ENCODE peak calls at places on chromosomes 6 and 20, in four cellular contexts. One of them, this sample, is unnamed.

GRCh38 chr6:134123666-134124208 is 71.3 kb upstream of the SLC2A12 start:
- DNase-seq in GM12892: no peak
- DNase-seq in suprapubic skin: no peak
- DNase-seq in sigmoid colon: no peak
- DNase-seq in this sample: peak

GRCh38 chr6:158041370-158041769 is 59.7 kb downstream of the SYNJ2 start:
- DNase-seq in GM12892: no peak
- DNase-seq in sigmoid colon: no peak
- DNase-seq in suprapubic skin: peak
- DNase-seq in this sample: no peak

GRCh38 chr6:38725414-38726183 is 10.5 kb downstream of the DNAH8 start:
- DNase-seq in GM12892: no peak
- DNase-seq in suprapubic skin: no peak
- DNase-seq in sigmoid colon: no peak
- DNase-seq in this sample: no peak

GRCh38 chr20:37773260-37773825 is 79.5 kb downstream of the CTNNBL1 start:
- DNase-seq in GM12892: no peak
- DNase-seq in suprapubic skin: no peak
- DNase-seq in sigmoid colon: no peak
- DNase-seq in this sample: no peak

GRCh38 chr6:125142614-125143013 is 11.0 kb upstream of the TPD52L1 start:
- DNase-seq in GM12892: no peak
- DNase-seq in sigmoid colon: no peak
- DNase-seq in suprapubic skin: no peak
- DNase-seq in this sample: no peak

GRCh38 chr6:127938701-127939100 is 37.8 kb upstream of the THEMIS start:
- DNase-seq in GM12892: no peak
- DNase-seq in sigmoid colon: no peak
- DNase-seq in suprapubic skin: no peak
- DNase-seq in this sample: peak

GRCh38 chr20:31664696-31665354 is 27.1 kb downstream of the COX4I2 start:
- DNase-seq in sigmoid colon: no peak
- DNase-seq in suprapubic skin: no peak
- DNase-seq in GM12892: no peak
- DNase-seq in this sample: no peak

GRCh38 chr6:68468244-68468884 is 166.7 kb upstream of the ADGRB3 start:
- DNase-seq in GM12892: no peak
- DNase-seq in suprapubic skin: no peak
- DNase-seq in sigmoid colon: no peak
- DNase-seq in this sample: no peak

GRCh38 chr6:166586424-166587156 is at the start of gene RAMACL:
- DNase-seq in sigmoid colon: no peak
- DNase-seq in GM12892: peak
- DNase-seq in suprapubic skin: no peak
- DNase-seq in this sample: peak

GRCh38 chr6:160258346-160259142 is at the start of gene SLC22A2:
- DNase-seq in GM12892: no peak
- DNase-seq in sigmoid colon: no peak
- DNase-seq in suprapubic skin: no peak
- DNase-seq in this sample: no peak

GRCh38 chr6:154099211-154099610 is 60.2 kb downstream of the OPRM1 start:
- DNase-seq in sigmoid colon: no peak
- DNase-seq in suprapubic skin: no peak
- DNase-seq in GM12892: no peak
- DNase-seq in this sample: no peak

GRCh38 chr20:25195962-25196700 is 619 bp downstream of the ENTPD6 start:
- DNase-seq in suprapubic skin: peak
- DNase-seq in GM12892: no peak
- DNase-seq in sigmoid colon: no peak
- DNase-seq in this sample: peak

GRCh38 chr6:34235605-34236422 is 859 bp upstream of the HMGA1 start:
- DNase-seq in suprapubic skin: peak
- DNase-seq in GM12892: peak
- DNase-seq in sigmoid colon: peak
- DNase-seq in this sample: no peak

GRCh38 chr6:142075516-142076101 is 57.1 kb upstream of the GJE1 start:
- DNase-seq in GM12892: no peak
- DNase-seq in suprapubic skin: no peak
- DNase-seq in sigmoid colon: no peak
- DNase-seq in this sample: no peak

GRCh38 chr6:44238687-44239350 is 8.1 kb upstream of the HSP90AB1 start:
- DNase-seq in sigmoid colon: no peak
- DNase-seq in suprapubic skin: no peak
- DNase-seq in GM12892: no peak
- DNase-seq in this sample: no peak

GRCh38 chr6:40535105-40535783 is 51.9 kb downstream of the LRFN2 start:
- DNase-seq in GM12892: no peak
- DNase-seq in suprapubic skin: no peak
- DNase-seq in sigmoid colon: no peak
- DNase-seq in this sample: no peak

GRCh38 chr20:25230177-25230831 is 17.6 kb upstream of the PYGB start:
- DNase-seq in sigmoid colon: no peak
- DNase-seq in suprapubic skin: no peak
- DNase-seq in GM12892: no peak
- DNase-seq in this sample: no peak

GRCh38 chr6:132236744-132237143 is 164.5 kb downstream of the MOXD1 start:
- DNase-seq in suprapubic skin: no peak
- DNase-seq in GM12892: no peak
- DNase-seq in sigmoid colon: no peak
- DNase-seq in this sample: no peak

GRCh38 chr20:57570898-57571297 is 10.0 kb downstream of the PCK1 start:
- DNase-seq in GM12892: no peak
- DNase-seq in sigmoid colon: no peak
- DNase-seq in suprapubic skin: no peak
- DNase-seq in this sample: no peak

GRCh38 chr6:166955121-166955864 is 1.1 kb downstream of the RNASET2 start:
- DNase-seq in suprapubic skin: peak
- DNase-seq in sigmoid colon: peak
- DNase-seq in GM12892: no peak
- DNase-seq in this sample: no peak

GRCh38 chr20:47352332-47353223 is 3.9 kb downstream of the ZMYND8 start:
- DNase-seq in sigmoid colon: no peak
- DNase-seq in GM12892: no peak
- DNase-seq in suprapubic skin: no peak
- DNase-seq in this sample: no peak

GRCh38 chr6:41573268-41573667 is 27.1 kb downstream of the FOXP4 start:
- DNase-seq in GM12892: no peak
- DNase-seq in sigmoid colon: no peak
- DNase-seq in suprapubic skin: no peak
- DNase-seq in this sample: no peak

GRCh38 chr20:19974621-19975435 is 42.3 kb upstream of the NAA20 start:
- DNase-seq in sigmoid colon: peak
- DNase-seq in suprapubic skin: peak
- DNase-seq in GM12892: no peak
- DNase-seq in this sample: no peak
- TF ChIP-seq POLR2AphosphoS5 in sigmoid colon: peak
- TF ChIP-seq POLR2AphosphoS5 in suprapubic skin: peak
- TF ChIP-seq POLR2AphosphoS5 in GM12892: no peak
- TF ChIP-seq POLR2AphosphoS5 in this sample: no peak

GRCh38 chr6:105678516-105678915 is 275.6 kb upstream of the PREP start:
- DNase-seq in sigmoid colon: no peak
- DNase-seq in suprapubic skin: no peak
- DNase-seq in GM12892: no peak
- DNase-seq in this sample: no peak
- TF ChIP-seq POLR2AphosphoS5 in sigmoid colon: no peak
- TF ChIP-seq POLR2AphosphoS5 in suprapubic skin: no peak
- TF ChIP-seq POLR2AphosphoS5 in GM12892: no peak
- TF ChIP-seq POLR2AphosphoS5 in this sample: no peak

GRCh38 chr6:87945181-87945580 is 102.5 kb upstream of the SPACA1 start:
- DNase-seq in GM12892: no peak
- DNase-seq in suprapubic skin: no peak
- DNase-seq in sigmoid colon: no peak
- DNase-seq in this sample: no peak

GRCh38 chr6:87941556-87942358 is 105.9 kb upstream of the SPACA1 start:
- DNase-seq in sigmoid colon: no peak
- DNase-seq in suprapubic skin: no peak
- DNase-seq in GM12892: no peak
- DNase-seq in this sample: no peak

GRCh38 chr6:87945966-87946365 is 101.7 kb upstream of the SPACA1 start:
- DNase-seq in suprapubic skin: no peak
- DNase-seq in GM12892: no peak
- DNase-seq in sigmoid colon: no peak
- DNase-seq in this sample: no peak

GRCh38 chr6:87943191-87943590 is 104.5 kb upstream of the SPACA1 start:
- DNase-seq in sigmoid colon: no peak
- DNase-seq in GM12892: no peak
- DNase-seq in suprapubic skin: no peak
- DNase-seq in this sample: no peak

GRCh38 chr6:87944541-87944954 is 103.1 kb upstream of the SPACA1 start:
- DNase-seq in suprapubic skin: no peak
- DNase-seq in sigmoid colon: no peak
- DNase-seq in GM12892: no peak
- DNase-seq in this sample: no peak
- TF ChIP-seq POLR2AphosphoS5 in suprapubic skin: peak
- TF ChIP-seq POLR2AphosphoS5 in sigmoid colon: no peak
- TF ChIP-seq POLR2AphosphoS5 in GM12892: no peak
- TF ChIP-seq POLR2AphosphoS5 in this sample: no peak

DNA sequence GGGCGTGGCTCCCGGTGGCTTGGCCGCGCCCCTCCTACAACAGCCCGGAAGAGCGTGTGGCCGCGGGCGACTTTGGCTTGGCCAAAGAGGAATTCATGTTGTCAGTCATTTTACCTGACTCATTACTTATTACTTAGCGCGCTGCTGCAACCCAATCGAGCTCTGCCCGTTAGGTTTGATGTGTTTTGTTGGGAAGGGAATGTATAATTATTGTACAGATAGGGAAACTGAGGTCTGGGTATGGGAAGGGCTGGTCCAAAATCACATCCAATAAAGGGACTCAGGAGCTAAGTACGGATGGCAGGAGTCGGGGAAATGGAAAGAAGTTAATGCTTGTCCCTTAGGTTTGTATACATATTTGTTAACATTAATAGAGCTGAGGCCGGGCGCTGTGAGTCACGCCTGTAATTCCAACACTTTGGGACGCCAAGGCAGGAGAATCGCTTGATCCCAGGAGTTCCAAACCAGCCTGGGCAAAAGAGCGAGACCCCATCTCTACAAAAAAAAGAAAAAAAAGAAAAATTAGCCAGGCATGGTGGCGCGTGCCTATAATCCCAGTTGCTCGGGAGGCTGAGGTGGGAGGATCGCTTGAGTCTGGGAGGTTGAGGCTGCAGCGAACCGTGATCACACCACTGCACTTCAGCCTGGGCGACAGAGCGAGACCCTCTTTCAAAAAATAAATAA is 639 bp upstream of the ZNF335 start:
- DNase-seq in suprapubic skin: peak
- DNase-seq in sigmoid colon: peak
- DNase-seq in GM12892: peak
- DNase-seq in this sample: no peak
- TF ChIP-seq POLR2AphosphoS5 in suprapubic skin: no peak
- TF ChIP-seq POLR2AphosphoS5 in sigmoid colon: no peak
- TF ChIP-seq POLR2AphosphoS5 in GM12892: peak
- TF ChIP-seq POLR2AphosphoS5 in this sample: peak

GRCh38 chr20:45817652-45818194 is 5.3 kb downstream of the UBE2C start:
- DNase-seq in GM12892: no peak
- DNase-seq in sigmoid colon: no peak
- DNase-seq in suprapubic skin: no peak
- DNase-seq in this sample: no peak

GRCh38 chr20:45819466-45819865 is 7.0 kb downstream of the UBE2C start:
- DNase-seq in sigmoid colon: no peak
- DNase-seq in GM12892: no peak
- DNase-seq in suprapubic skin: no peak
- DNase-seq in this sample: no peak

GRCh38 chr20:45814314-45814713 is 1.9 kb downstream of the UBE2C start:
- DNase-seq in GM12892: no peak
- DNase-seq in sigmoid colon: no peak
- DNase-seq in suprapubic skin: no peak
- DNase-seq in this sample: no peak

GRCh38 chr20:45818239-45818638 is 5.8 kb downstream of the UBE2C start:
- DNase-seq in suprapubic skin: no peak
- DNase-seq in sigmoid colon: no peak
- DNase-seq in GM12892: no peak
- DNase-seq in this sample: no peak

DNA sequence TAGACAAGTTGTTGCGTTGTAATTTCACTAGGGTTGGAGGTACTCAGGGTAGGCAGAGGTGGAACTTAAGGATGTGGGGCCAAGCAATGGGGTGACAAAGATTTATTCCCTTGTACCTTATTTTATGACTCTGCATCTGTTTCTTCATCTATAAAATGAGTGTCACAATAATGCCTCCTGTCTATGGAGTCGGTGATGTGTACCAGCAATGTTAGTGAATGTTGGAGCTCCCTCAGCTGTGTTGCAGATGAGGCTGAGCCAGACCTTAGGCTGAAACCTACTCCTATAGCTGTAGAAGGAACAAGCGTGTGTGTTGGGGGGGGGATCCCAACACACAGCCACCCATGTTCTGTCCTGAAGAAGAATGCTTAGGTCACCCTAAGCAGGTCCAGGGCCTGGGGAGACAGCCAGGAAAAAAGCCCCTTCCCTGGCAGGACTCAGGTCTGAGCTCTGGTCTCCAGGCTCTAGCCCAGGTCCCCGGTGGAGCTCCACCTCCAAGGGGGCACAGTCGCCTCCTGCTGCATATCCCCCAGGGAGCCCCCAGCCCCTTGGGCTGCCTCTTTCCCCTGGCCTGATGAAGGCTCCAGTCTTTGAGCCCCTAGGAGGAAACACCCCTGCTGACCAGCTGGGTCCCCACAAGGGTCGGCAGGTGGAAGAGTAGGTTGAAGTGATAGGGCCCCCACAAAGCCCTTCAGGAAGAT is 4.7 kb downstream of the UBE2C start:
- DNase-seq in suprapubic skin: no peak
- DNase-seq in GM12892: no peak
- DNase-seq in sigmoid colon: no peak
- DNase-seq in this sample: no peak
- TF ChIP-seq POLR2AphosphoS5 in suprapubic skin: no peak
- TF ChIP-seq POLR2AphosphoS5 in GM12892: no peak
- TF ChIP-seq POLR2AphosphoS5 in sigmoid colon: no peak
- TF ChIP-seq POLR2AphosphoS5 in this sample: no peak